ENCODE peak calls at places on chromosome 16, in five cellular contexts. W is caudate nucleus; N is stomach; O is left lung; X is CD4-positive, CD25-positive, alpha-beta regulatory T cell. C is an unnamed sample.

GRCh38 chr16:83354015-83354414 is 453.8 kb upstream of the HSBP1 start:
- DNase-seq in W (no peak), N (no peak), X (no peak), O (no peak), C (no peak)

GRCh38 chr16:49964316-49964715 is 60.7 kb upstream of the CNEP1R1 start:
- DNase-seq in O (no peak), W (no peak), N (no peak), X (no peak), C (no peak)

GRCh38 chr16:29784157-29784556 is 6.1 kb downstream of the ZG16 start:
- DNase-seq in X (peak; percentile 51), N (no peak), W (no peak), O (no peak), C (no peak)

GRCh38 chr16:8945626-8946296 is 17.9 kb downstream of the USP7 start:
- DNase-seq in W (no peak), N (no peak), X (no peak), O (no peak), C (no peak)

GRCh38 chr16:48617711-48618148 is 7.8 kb upstream of the N4BP1 start:
- DNase-seq in N (peak; percentile 36), X (no peak), O (no peak), W (peak; percentile 15), C (no peak)

GRCh38 chr16:54193656-54194007 is 93.0 kb downstream of the IRX3 start:
- DNase-seq in O (peak; percentile 80), X (peak; percentile 9), W (peak; percentile 17), N (peak; percentile 82), C (peak; percentile 69)

GRCh38 chr16:20873331-20873730 is 26.8 kb downstream of the DCUN1D3 start:
- DNase-seq in W (no peak), X (no peak), N (no peak), O (no peak), C (no peak)

GRCh38 chr16:55981557-55981956 is 106.4 kb upstream of the CES5A start:
- DNase-seq in O (no peak), X (no peak), W (no peak), N (no peak), C (no peak)

GRCh38 chr16:35188288-35189155 is 1729.1 kb downstream of the TP53TG3F start:
- DNase-seq in W (no peak), N (no peak), O (no peak), X (no peak), C (no peak)

DNA sequence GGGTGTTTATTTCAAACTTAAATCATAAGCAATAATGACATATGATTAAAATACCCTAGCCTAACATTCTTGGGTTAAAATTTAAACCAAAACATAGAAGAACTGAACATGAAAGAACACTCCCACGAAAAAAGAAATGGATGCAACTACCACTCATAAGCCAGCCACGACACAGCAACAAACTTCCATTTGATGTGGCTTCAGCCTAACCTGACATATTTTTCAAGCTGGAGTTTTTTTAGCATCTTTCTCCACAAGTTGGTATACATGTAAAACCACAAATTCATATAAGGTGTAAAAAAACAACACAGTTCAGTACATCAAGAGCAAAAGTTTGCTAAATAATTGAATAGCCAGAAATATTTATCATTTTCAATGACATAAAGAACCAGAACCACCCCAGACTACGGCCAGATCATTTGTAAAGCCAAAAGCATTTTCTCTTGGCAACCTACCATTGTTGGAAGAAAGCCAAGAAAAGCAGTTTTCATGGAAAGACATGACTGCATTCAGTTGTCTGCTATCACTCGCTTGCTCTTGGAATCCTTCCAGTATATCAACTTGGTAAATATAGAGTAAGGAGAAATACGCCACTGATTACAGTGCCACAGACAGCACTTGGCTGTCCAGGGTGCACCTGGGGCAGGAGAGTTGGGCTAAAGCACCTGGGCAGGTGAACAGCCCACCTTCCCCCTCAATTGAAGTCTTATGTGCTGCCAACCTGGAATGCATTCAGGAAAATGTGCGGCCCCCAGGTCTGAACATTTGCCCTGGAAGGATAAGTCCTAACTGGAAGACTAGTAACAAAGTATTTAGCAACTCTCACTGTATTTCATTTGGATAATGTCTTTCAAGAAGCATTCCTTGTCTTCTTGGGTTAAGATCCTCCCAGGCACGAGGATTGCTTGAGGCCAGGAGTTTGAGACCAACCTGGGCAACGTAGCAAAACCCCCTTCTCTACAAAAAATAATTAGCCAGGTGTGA is 60.5 kb downstream of the CREBBP start:
- DNase-seq in O (no peak), W (no peak), X (no peak), N (peak; percentile 38), C (no peak)
- H3K27ac ChIP-seq in O (no peak overlapping the region), W (no peak overlapping the region), X (no peak overlapping the region), N (peak overlapping the region; percentile 30), C (no peak overlapping the region)

GRCh38 chr16:11681526-11681925 is 13.3 kb downstream of the SNN start:
- DNase-seq in W (no peak), O (peak; percentile 57), X (peak; percentile 33), N (no peak), C (no peak)

GRCh38 chr16:11679941-11680911 is 12.0 kb downstream of the SNN start:
- DNase-seq in O (no peak), N (no peak), W (no peak), X (no peak), C (no peak)

GRCh38 chr16:11683140-11683539 is 14.9 kb downstream of the SNN start:
- DNase-seq in N (no peak), W (no peak), X (no peak), O (no peak), C (no peak)

GRCh38 chr16:11682655-11683096 is 14.4 kb downstream of the SNN start:
- DNase-seq in O (no peak), X (no peak), W (no peak), N (no peak), C (no peak)

DNA sequence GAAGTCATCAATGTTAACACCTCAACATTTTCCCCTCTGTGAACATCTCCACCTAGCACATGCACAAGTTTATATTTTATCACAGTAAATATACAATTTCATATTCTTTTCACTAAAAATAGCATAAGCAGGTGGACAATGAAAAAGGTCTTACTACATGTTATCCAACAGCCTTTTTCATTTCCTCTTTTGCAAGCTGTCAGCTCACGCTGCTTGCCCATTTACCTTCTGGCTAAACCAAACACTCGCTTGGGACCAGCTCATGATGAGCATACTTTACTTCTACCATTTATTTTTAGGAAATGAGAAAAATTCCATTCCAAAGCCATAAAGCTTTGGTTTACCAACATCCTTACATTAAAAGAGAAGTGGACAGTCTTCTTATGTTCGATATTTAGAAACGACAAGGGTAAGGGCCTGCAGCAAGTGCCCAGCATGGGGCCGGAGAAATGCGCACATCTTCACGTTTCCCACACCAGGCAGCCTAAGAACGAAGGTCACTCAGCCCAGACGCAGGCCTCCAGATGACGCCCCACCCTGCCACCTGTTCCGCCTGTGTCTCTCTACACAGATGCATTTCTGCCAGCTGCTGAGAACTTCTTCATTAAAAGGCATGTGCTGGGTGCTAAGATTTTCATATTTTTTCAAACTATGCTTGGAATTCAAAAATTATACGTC is 13.9 kb downstream of the SNN start:
- DNase-seq in O (no peak), W (no peak), X (no peak), N (peak; percentile 18), C (no peak)
- H3K27ac ChIP-seq in O (no peak overlapping the region), W (no peak overlapping the region), X (peak overlapping the region; percentile 63), N (peak overlapping the region; percentile 57), C (no peak overlapping the region)

DNA sequence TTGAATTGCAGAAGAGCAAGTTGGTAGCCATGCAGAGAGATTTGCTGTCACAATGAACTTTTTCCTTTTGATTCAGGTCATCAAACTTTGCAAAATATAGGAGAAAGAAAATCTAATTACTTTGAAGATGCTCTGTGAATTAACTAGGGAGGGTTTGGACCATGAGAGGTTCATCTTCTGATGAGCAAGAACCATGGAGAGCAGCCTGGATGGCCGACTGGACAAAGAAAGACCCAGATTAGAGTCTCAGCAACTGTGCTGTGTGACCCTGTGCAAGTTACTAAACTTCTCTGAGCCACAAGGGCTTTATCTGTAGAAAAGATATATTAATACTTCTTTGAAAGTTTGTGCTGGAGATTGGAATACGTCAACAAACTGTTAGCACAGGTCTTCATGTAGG is 122.6 kb upstream of the ADAMTS18 start:
- DNase-seq in W (no peak), N (no peak), O (no peak), X (no peak), C (no peak)
- H3K27ac ChIP-seq in W (no peak overlapping the region), N (no peak overlapping the region), O (no peak overlapping the region), X (no peak overlapping the region), C (no peak overlapping the region)

GRCh38 chr16:88769617-88770458 is 15.2 kb downstream of the PIEZO1 start:
- DNase-seq in N (no peak), W (no peak), X (peak; percentile 68), O (peak; percentile 65), C (no peak)

GRCh38 chr16:88767546-88767945 is 17.5 kb downstream of the PIEZO1 start:
- DNase-seq in N (no peak), W (no peak), X (no peak), O (no peak), C (no peak)

GRCh38 chr16:88764913-88765349 is 20.1 kb downstream of the PIEZO1 start:
- DNase-seq in N (no peak), O (peak; percentile 89), W (no peak), X (no peak), C (no peak)

GRCh38 chr16:88768041-88768876 is 16.8 kb downstream of the PIEZO1 start:
- DNase-seq in O (peak; percentile 84), X (no peak), N (no peak), W (peak; percentile 61), C (no peak)

DNA sequence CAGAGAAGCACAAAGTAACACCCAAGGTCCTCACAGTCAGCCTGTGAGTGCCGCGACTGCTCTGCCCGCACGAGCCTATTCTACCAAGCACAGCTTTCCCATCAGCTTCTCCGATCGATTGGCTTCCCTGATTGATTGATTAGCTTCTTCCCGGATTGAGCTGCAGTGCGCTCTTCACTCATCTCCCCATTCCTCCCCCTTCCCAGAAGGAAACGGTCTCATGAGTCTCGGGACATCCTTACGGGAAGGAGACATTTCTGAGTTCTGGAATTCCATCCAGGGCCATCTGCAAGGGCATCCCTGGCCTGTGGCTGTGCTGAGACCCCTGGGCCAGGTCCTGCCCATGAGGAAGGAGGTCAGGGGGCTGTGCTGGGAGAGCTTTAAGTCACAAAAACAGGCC is 18.0 kb downstream of the PIEZO1 start:
- DNase-seq in O (no peak), W (no peak), X (no peak), N (no peak), C (no peak)
- H3K27ac ChIP-seq in O (no peak overlapping the region), W (no peak overlapping the region), X (no peak overlapping the region), N (peak overlapping the region; percentile 96), C (no peak overlapping the region)

GRCh38 chr16:27464663-27465482 is 62.9 kb downstream of the IL21R start:
- DNase-seq in N (no peak), O (no peak), X (no peak), W (no peak), C (no peak)
- H3K27ac ChIP-seq in N (no peak overlapping the region), O (no peak overlapping the region), X (no peak overlapping the region), W (peak overlapping the region; percentile 78), C (no peak overlapping the region)

GRCh38 chr16:15553313-15554088 is 89.5 kb downstream of the MARF1 start:
- DNase-seq in N (no peak), X (no peak), W (no peak), O (no peak), C (no peak)
- H3K27ac ChIP-seq in N (no peak overlapping the region), X (no peak overlapping the region), W (no peak overlapping the region), O (no peak overlapping the region), C (no peak overlapping the region)

C was measured in substantia nigra.